ENCODE peak calls at places on chromosomes 4 and X, in four cellular contexts. V is epithelial cell of esophagus, E is WERI-Rb-1, O is GM12865. F is an unnamed sample.

GRCh38 chr4:146370841-146371240 is 150.9 kb downstream of the SLC10A7 start:
- DNase-seq in V (peak), E (no peak), O (no peak), F (no peak)

GRCh38 chr4:81214518-81215218 is 354 bp downstream of the PRKG2 start:
- DNase-seq in V (peak), E (peak), O (no peak), F (no peak)

GRCh38 chrX:135328421-135329005 is 19.2 kb downstream of the ETDC start:
- DNase-seq in V (peak), E (no peak), O (no peak), F (no peak)

GRCh38 chr4:7419961-7420660 is 14.6 kb downstream of the PSAPL1 start:
- DNase-seq in V (no peak), E (peak), O (no peak), F (no peak)

GRCh38 chr4:185112104-185112503 is 31.0 kb upstream of the SLC25A4 start:
- DNase-seq in V (peak), E (no peak), O (no peak), F (no peak)

GRCh38 chr4:113382704-113383103 is 333.3 kb downstream of the ANK2 start:
- DNase-seq in V (no peak), E (no peak), O (no peak), F (no peak)

GRCh38 chrX:136810493-136810892 is 29.8 kb upstream of the ARHGEF6 start:
- DNase-seq in V (no peak), E (no peak), O (no peak), F (no peak)

GRCh38 chr4:146488495-146489174 is 33.1 kb downstream of the SLC10A7 start:
- DNase-seq in V (no peak), E (no peak), O (no peak), F (no peak)

GRCh38 chr4:56861365-56861764 is 39.9 kb upstream of the SPINK2 start:
- DNase-seq in V (peak), E (no peak), O (peak), F (no peak)

GRCh38 chr4:189436207-189436606 is 504.5 kb upstream of the FRG1 start:
- DNase-seq in V (peak), E (no peak), O (no peak), F (no peak)

GRCh38 chr4:153759407-153760226 is at the start of gene RNF175:
- DNase-seq in V (no peak), E (peak), O (no peak), F (no peak)

GRCh38 chr4:19455196-19455595 is 796.5 kb upstream of the SLIT2 start:
- DNase-seq in V (no peak), E (no peak), O (no peak), F (no peak)

GRCh38 chr4:107835409-107835808 is 10.7 kb downstream of the SGMS2 start:
- DNase-seq in V (no peak), E (no peak), O (no peak), F (no peak)

GRCh38 chr4:8763966-8764901 is 107.4 kb downstream of the HMX1 start:
- DNase-seq in V (no peak), E (no peak), O (no peak), F (no peak)

GRCh38 chr4:71595576-71596108 is 188.2 kb downstream of the GC start:
- DNase-seq in V (peak), E (no peak), O (no peak), F (no peak)

GRCh38 chr4:158333820-158334219 is 123.5 kb downstream of the TMEM144 start:
- DNase-seq in V (no peak), E (no peak), O (no peak), F (no peak)

GRCh38 chr4:114598191-114599121 is at the start of gene UGT8:
- DNase-seq in V (peak), E (peak), O (peak), F (no peak)

GRCh38 chr4:176270669-176271068 is 1.6 kb upstream of the ASB5 start:
- DNase-seq in V (peak), E (peak), O (no peak), F (no peak)

GRCh38 chr4:87592124-87592523 is 16.2 kb upstream of the DSPP start:
- DNase-seq in V (no peak), E (no peak), O (no peak), F (no peak)

GRCh38 chr4:81343046-81343445 is 128.0 kb upstream of the PRKG2 start:
- DNase-seq in V (no peak), E (no peak), O (no peak), F (no peak)

GRCh38 chrX:45479835-45480422 is 279.3 kb upstream of the DIPK2B start:
- DNase-seq in V (peak), E (no peak), O (no peak), F (no peak)

GRCh38 chr4:31620476-31620875 is 900.3 kb downstream of the PCDH7 start:
- DNase-seq in V (peak), E (no peak), O (no peak), F (no peak)

GRCh38 chrX:23907106-23907495 is 637 bp downstream of the APOO start:
- DNase-seq in V (no peak), E (peak), O (peak), F (peak)

GRCh38 chrX:12890467-12890866 is 16.0 kb upstream of the TLR8 start:
- DNase-seq in V (no peak), E (no peak), O (peak), F (no peak)

GRCh38 chr4:147683172-147683571 is 791 bp downstream of the PRMT9 start:
- DNase-seq in V (peak), E (no peak), O (peak), F (peak)

GRCh38 chrX:7132335-7133035 is 15.0 kb upstream of the STS start:
- DNase-seq in V (peak), E (peak), O (peak), F (peak)
- H3K4me3 ChIP-seq in V (no peak), E (no peak), O (no peak), F (no peak)

DNA sequence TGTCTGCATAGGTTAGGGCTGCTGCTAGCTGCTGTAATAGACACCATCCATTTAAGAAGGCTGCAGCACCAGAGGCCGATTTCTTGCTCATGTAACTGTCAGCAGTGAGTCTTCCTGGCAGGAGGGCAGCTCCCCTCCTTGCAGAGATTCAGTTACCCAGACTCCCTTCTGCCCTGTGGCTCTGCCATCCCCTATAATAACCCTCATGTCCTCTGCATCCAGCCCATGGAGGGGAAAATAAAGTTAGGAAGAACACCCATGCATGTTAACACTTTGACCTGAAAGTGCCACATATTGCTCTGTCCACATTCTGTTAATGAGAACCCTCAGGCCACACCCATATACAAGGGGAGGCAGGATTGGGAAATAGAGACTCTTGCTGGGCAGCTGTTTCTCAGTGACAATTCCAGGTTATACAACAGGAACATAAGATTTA is 5.4 kb downstream of the STBD1 start:
- DNase-seq in V (no peak), E (no peak), O (no peak), F (no peak)
- H3K4me3 ChIP-seq in V (no peak), E (no peak), O (no peak), F (no peak)

DNA sequence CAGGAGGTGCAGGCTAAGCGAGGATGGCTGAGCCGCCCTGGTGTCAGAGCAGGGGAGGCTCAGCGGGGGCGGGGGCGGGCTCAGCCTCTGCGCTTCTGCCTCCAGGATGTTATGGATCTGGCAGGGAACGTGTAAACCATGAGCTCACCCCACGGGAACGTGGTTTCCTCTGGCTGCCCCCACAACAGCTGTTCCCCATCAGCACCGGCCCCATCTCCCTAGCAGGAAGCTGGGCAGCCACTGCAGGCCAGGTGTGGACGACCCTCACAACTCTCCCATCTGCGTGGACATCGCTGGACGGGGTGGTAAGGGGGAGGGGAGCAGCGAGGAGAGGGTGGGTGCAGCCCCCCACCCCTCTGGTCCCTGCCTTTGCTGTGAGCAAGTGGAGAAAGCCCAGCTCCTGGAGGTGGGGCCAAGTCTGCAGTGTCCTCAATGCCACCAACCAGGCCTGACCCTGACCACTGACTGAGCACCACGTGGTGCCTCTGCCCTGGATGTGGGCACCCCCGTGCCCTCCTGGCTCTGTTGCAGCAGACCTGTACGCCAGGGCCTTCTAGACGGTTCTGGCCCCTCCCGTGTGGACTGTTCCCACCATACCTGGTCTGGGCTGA is 28.1 kb upstream of the SPON2 start:
- DNase-seq in V (no peak), E (peak), O (peak), F (no peak)
- H3K4me3 ChIP-seq in V (no peak), E (no peak), O (peak), F (peak)

GRCh38 chrX:107672955-107673378 is 44.7 kb downstream of the PRPS1 start:
- DNase-seq in V (peak), E (peak), O (peak), F (peak)
- H3K4me3 ChIP-seq in V (no peak), E (no peak), O (peak), F (peak)

DNA sequence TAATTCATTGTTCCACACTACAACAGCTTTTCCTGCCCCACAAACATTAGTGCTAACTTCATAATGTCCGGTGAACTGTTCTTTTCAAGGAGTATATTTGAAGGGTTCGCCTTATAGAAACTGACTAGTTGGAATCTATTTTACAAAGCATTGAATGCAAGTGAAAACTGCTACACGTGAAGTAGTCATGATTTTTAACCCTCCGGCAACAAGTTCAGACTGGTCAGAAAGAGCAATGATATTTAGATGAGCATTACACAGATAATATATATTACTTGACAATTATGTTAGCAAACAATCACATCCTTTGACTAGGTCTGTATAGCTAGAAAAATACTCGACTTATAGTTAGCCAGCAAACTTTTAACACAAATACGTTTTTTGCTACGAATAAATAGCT is 1.7 kb upstream of the SLAIN2 start:
- DNase-seq in V (peak), E (no peak), O (no peak), F (no peak)
- H3K4me3 ChIP-seq in V (no peak), E (no peak), O (no peak), F (no peak)

DNA sequence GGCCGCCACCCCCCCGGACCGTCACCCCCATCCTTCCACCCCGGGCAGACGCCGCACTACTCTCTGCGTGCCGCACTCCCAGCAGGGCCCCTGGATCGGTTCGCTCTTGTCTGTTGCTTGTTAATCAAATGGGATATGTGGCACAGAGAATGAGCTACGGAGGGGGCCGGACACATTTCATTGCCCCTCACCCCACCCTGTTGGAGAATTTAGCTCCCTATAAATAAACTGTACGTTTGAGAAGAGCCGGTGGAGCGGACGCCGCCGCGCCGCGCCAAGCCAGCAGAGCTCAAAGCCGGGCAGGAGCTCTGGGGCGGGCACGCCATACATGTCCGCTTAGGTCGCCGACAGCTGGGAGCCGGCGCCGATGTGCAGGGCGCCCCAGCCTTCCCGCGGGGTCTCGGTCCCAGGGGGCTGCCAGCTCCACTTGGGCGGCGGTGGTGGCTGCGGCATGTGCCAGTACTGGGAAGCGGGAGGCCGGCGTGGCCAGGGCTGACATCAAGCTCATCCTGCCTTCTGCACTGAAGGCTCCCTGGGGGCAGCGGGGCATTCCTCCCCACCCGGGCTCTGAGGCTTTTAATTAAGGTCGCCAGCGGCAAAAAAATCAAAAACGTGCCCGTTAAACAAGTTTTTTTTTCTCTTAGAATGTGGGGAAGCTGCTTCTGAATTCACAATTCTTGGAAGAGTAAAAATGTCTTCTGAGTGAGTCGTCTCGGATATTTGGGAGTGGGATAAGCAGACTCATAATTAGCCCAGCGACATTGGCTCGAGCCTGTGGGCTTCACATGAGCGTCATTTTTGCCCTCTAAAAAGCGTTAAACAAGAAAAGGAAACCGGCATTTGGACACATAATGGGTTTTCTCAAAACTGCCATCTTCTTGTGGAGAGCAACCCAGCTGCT is 1.1 kb upstream of the PCDH19 start:
- DNase-seq in V (peak), E (no peak), O (no peak), F (no peak)
- H3K4me3 ChIP-seq in V (no peak), E (no peak), O (no peak), F (no peak)

GRCh38 chrX:2581296-2581695 is 80.5 kb upstream of the DHRSX start:
- DNase-seq in V (no peak), E (no peak), O (no peak), F (no peak)

GRCh38 chrX:2587146-2587545 is 86.4 kb upstream of the DHRSX start:
- DNase-seq in V (no peak), E (no peak), O (peak), F (no peak)

GRCh38 chrX:2583194-2584162 is 82.7 kb upstream of the DHRSX start:
- DNase-seq in V (no peak), E (peak), O (no peak), F (no peak)

GRCh38 chrX:2584659-2585470 is 84.1 kb upstream of the DHRSX start:
- DNase-seq in V (peak), E (no peak), O (no peak), F (no peak)

DNA sequence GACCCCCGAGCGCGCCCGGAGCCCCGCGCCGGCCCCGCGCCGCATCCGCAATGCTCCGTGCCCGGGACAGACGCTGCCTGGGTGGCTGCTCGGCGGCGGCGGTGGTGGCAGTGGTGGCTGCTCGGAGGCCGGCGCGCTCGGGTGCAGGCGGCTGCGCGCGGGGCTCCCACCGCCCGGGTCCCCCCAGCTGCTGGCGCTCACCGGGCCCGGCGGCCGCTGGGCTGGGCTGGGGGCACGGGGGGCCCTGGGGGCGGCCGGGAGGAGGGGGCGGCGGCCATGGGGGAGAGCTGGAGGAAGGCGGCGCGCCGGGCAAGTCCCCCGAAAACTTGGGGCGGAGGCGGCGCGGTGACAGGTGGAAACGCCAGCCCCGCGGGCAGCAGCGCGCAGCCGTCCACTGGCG is 83.4 kb upstream of the DHRSX start:
- DNase-seq in V (no peak), E (no peak), O (no peak), F (no peak)
- H3K4me3 ChIP-seq in V (no peak), E (peak), O (no peak), F (no peak)

GRCh38 chr4:26127001-26127400 is 193.8 kb upstream of the RBPJ start:
- DNase-seq in V (no peak), E (no peak), O (no peak), F (no peak)

GRCh38 chr4:26127851-26128337 is 192.9 kb upstream of the RBPJ start:
- DNase-seq in V (peak), E (no peak), O (no peak), F (no peak)

GRCh38 chr4:26126135-26126718 is 194.6 kb upstream of the RBPJ start:
- DNase-seq in V (no peak), E (no peak), O (peak), F (no peak)

GRCh38 chr4:26122690-26123089 is 198.1 kb upstream of the RBPJ start:
- DNase-seq in V (no peak), E (no peak), O (no peak), F (no peak)

GRCh38 chr4:26124753-26125236 is 196.0 kb upstream of the RBPJ start:
- DNase-seq in V (peak), E (no peak), O (no peak), F (no peak)
- H3K4me3 ChIP-seq in V (no peak), E (no peak), O (no peak), F (no peak)

GRCh38 chr4:101791189-101791572 is 651 bp downstream of the BANK1 start:
- DNase-seq in V (no peak), E (no peak), O (no peak), F (peak)
- H3K4me3 ChIP-seq in V (peak), E (no peak), O (peak), F (peak)